ENCODE peak calls at places on chromosome 16, in eight cellular contexts. Z is stomach, L is sigmoid colon, F is HCT116, Y is upper lobe of left lung, V is transverse colon, T is Panc1, D is HepG2. A is an unnamed sample. For H3K4me1, the result is how much of the 10 kb centered on the place peaks cover.

GRCh38 chr16:24671455-24671954 is 57.9 kb upstream of the TNRC6A start:
- DNase-seq in V (no peak), D (no peak), F (no peak), Z (no peak), T (no peak), Y (no peak), L (no peak), A (no peak)

GRCh38 chr16:49442805-49443204 is 69.2 kb downstream of the C16orf78 start:
- DNase-seq in Y (no peak), V (no peak), Z (no peak), L (no peak), T (no peak), F (no peak), D (no peak), A (no peak)

GRCh38 chr16:58509256-58510096 is 5.8 kb upstream of the SETD6 start:
- DNase-seq in D (no peak), Y (no peak), V (no peak), F (no peak), T (no peak), L (peak), Z (peak), A (no peak)

GRCh38 chr16:20372696-20373095 is 20.2 kb upstream of the UMOD start:
- DNase-seq in D (no peak), Y (no peak), Z (no peak), F (no peak), L (no peak), V (no peak), T (no peak), A (no peak)

GRCh38 chr16:29231231-29231630 is 175.3 kb downstream of the NPIPB11 start:
- DNase-seq in V (no peak), F (no peak), T (no peak), D (no peak), Z (no peak), Y (peak), L (peak), A (no peak)

GRCh38 chr16:65336169-65336568 is 214.3 kb upstream of the CDH11 start:
- DNase-seq in T (no peak), F (no peak), V (no peak), Y (no peak), Z (no peak), L (no peak), D (no peak), A (peak)

GRCh38 chr16:24075929-24076716 is 180.0 kb upstream of the CACNG3 start:
- DNase-seq in Z (no peak), L (no peak), V (no peak), D (no peak), T (no peak), F (peak), Y (no peak), A (no peak)

GRCh38 chr16:19524356-19524865 is 669 bp downstream of the CCP110 start:
- DNase-seq in D (no peak), Z (no peak), Y (no peak), F (no peak), T (no peak), V (no peak), L (peak), A (no peak)

GRCh38 chr16:57044931-57045693 is 47.3 kb upstream of the CPNE2 start:
- DNase-seq in F (no peak), L (no peak), Y (no peak), V (no peak), Z (no peak), D (no peak), T (no peak), A (no peak)

GRCh38 chr16:26348095-26348494 is 656.3 kb downstream of the HS3ST4 start:
- DNase-seq in D (no peak), Z (no peak), Y (no peak), L (no peak), V (no peak), F (no peak), T (no peak), A (no peak)

GRCh38 chr16:84649511-84649861 is 1.2 kb downstream of the KLHL36 start:
- DNase-seq in F (no peak), Y (no peak), D (no peak), T (no peak), V (no peak), L (no peak), Z (no peak), A (no peak)
- H3K4me3 ChIP-seq in F (peak), Y (peak), D (peak), T (peak), V (no peak), L (peak), Z (peak), A (peak)

GRCh38 chr16:89920723-89921122 is 2.1 kb downstream of the MC1R start:
- DNase-seq in D (no peak), Z (no peak), V (no peak), Y (no peak), F (no peak), T (no peak), L (no peak), A (no peak)

GRCh38 chr16:89918453-89919347 is at the start of gene MC1R:
- DNase-seq in F (peak), Y (peak), V (no peak), L (no peak), D (peak), T (no peak), Z (no peak), A (peak)

GRCh38 chr16:89921131-89921698 is 1.9 kb upstream of the TUBB3 start:
- DNase-seq in T (no peak), D (peak), Z (no peak), Y (no peak), F (no peak), V (no peak), L (no peak), A (no peak)

GRCh38 chr16:89917773-89918452 is 749 bp upstream of the MC1R start:
- DNase-seq in T (no peak), F (peak), D (peak), Y (peak), Z (peak), V (peak), L (peak), A (peak)

GRCh38 chr16:89919535-89920406 is 1.1 kb downstream of the MC1R start:
- DNase-seq in F (no peak), D (no peak), Y (peak), V (no peak), L (no peak), Z (no peak), T (no peak), A (no peak)
- H3K4me1 ChIP-seq in F (half or more), D (half or more), Y (half or more), V (under half), L (half or more), Z (under half), T (under half), A (under half)

GRCh38 chr16:2005646-2006045 is 4.0 kb downstream of the ZNF598 start:
- DNase-seq in Y (no peak), D (no peak), V (no peak), F (no peak), L (no peak), Z (no peak), T (no peak), A (peak)
- TF ChIP-seq POLR2AphosphoS5 in Y (no peak), D (no peak), V (no peak), F (no peak), L (no peak), Z (no peak), T (no peak), A (no peak)

DNA sequence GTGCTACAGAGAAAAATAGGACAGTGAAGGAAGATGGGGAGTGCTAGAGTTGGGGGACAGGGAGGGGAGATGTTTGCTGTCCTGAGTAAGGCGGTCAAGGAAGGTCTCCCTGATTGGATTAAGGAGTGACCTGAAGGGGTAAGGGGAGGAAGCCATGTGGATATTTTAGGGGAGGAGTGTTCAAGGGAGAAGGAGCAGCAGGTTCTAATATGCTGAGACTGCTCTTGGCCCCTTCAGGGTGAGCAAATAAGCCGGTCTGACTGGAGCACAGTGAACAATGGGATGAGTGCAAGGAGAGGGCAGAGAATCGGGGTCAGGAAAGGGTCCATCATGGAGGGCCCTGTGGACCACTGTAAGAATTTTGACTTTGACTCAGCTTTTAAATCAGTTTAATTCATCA is 188.8 kb downstream of the IRX3 start:
- DNase-seq in Z (no peak), L (no peak), D (no peak), V (no peak), F (no peak), T (no peak), Y (no peak), A (no peak)
- H3K4me3 ChIP-seq in Z (no peak), L (no peak), D (no peak), V (no peak), F (no peak), T (no peak), Y (no peak), A (no peak)

DNA sequence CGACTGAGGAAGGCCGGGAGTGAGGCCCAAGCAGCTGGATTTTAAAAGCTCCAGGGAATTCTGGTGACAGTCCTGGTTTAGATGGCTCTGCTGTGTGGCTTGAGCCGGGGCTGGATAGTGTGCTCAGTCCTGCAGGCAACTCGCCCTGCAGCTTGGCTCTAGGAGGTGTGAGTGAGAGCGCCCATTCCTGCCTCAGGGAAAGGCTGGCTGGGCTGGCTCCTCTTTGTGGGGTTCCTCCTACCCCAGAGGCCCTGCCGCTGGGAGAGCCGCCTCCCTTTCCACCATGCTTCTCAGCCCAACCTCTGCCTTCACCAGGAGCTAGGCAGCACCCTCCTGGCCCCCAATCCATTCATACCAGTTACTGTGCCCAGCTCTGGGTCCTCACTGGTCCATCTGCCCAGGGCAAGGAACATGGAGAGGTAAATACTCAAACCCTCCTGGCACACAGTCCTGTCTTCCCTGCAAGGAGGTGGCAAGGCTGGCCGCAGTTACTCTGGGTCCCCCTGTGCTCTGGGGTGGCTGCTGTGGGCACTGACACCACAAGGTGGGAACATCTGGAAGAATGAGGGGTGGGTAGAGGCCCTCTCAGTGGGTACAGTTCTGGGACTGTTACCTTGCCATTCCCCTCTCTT is 47.1 kb downstream of the VAC14 start:
- DNase-seq in T (no peak), L (no peak), V (no peak), D (no peak), Y (peak), Z (no peak), F (no peak), A (no peak)
- H3K4me1 ChIP-seq in T (under half), L (under half), V (under half), D (under half), Y (under half), Z (under half), F (under half), A (under half)

GRCh38 chr16:4686497-4687210 is 6.7 kb upstream of the NUDT16L1 start:
- DNase-seq in Z (no peak), F (no peak), T (no peak), L (peak), D (no peak), Y (peak), V (no peak), A (no peak)

GRCh38 chr16:4685292-4685691 is 8.1 kb upstream of the NUDT16L1 start:
- DNase-seq in L (peak), Z (no peak), V (no peak), T (no peak), Y (no peak), F (no peak), D (no peak), A (no peak)

GRCh38 chr16:4687416-4687815 is 5.9 kb upstream of the NUDT16L1 start:
- DNase-seq in D (no peak), Y (no peak), F (no peak), Z (no peak), L (no peak), V (no peak), T (no peak), A (no peak)

GRCh38 chr16:4684763-4685162 is 8.6 kb upstream of the NUDT16L1 start:
- DNase-seq in L (peak), Y (no peak), Z (no peak), D (no peak), T (no peak), V (no peak), F (no peak), A (no peak)

DNA sequence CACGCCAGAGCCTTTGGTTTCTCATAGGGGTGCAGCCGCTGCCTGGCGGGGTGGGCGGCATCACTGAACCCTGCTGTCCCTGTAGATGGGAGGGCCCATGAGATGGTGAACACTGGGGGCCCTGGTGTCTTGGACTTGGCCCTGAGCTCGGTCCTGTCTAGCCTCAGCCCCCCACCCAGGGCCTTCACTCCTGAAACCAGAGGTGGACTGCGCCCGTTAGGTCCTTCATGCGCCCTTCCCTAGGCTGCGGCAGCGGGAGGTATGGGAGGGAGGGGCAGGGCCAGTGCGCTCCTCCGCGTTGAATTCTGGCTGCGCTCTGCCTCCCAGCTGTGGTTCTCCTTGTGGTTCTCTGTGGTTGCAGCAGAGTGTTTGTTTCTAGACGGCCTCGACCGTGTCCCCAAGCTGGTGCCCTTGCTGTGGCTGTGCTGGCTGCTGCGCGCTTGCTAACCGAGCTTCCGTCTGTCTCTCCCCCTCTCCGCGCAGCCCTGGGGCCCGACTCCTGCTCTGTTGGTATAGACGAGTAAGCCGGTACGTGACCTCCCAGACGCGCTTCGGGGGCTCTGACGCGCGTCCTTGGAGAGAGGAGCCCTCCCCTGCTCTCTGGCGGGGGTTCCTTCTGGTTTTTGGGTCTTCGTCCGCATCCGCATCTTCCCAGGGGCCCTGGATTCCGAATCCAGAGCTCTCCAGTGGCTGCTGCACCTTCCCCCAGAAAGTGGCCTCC is 7.4 kb upstream of the NUDT16L1 start:
- DNase-seq in Z (no peak), L (peak), V (no peak), Y (no peak), D (no peak), T (no peak), F (no peak), A (no peak)
- TF ChIP-seq POLR2AphosphoS5 in Z (no peak), L (no peak), V (no peak), Y (no peak), D (no peak), T (no peak), F (no peak), A (no peak)

DNA sequence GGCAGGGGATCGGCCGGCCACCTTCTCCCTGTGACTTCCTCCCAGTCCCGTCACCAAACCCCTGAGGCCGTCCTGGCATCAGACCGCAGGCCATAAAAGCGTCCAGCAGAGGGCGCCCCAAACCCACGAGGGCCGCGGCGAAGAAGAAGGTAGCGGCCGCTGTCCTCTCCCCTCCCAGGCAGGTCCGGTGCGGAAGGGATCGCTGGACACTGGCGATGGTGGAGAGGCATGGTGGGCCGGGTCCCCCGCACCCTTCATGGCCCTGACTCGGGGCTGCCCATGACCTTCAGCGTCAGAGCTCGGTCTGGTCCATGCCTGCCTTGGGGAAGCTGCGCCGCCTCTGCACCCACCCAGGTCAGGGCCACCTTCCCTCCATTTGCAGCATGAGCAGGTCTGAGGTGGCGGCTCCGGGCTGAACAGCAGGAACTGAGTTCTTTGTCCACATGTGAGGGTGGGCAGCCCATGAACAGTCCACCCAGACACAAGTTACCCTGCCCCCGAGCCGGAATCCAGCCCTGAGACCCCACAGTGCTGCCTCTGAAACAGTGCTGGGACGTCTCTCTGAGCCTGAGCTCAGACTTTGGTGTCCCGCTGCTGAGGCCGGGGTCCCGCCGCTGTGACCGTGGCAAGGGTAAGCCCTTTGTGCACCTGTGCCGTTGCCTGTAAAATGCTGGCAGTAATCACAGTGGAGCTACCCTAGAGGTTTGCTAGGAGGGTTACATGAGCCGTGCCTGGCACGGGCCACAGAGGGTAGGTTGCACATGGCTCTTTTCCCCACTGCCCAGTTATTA is 40.8 kb upstream of the CMIP start:
- DNase-seq in V (peak), Z (peak), T (peak), F (peak), L (peak), Y (peak), D (peak), A (peak)
- H3K4me3 ChIP-seq in V (no peak), Z (peak), T (peak), F (peak), L (peak), Y (no peak), D (peak), A (no peak)

GRCh38 chr16:88908307-88908706 is 41.8 kb upstream of the PABPN1L start:
- DNase-seq in L (no peak), V (no peak), F (no peak), Z (no peak), Y (peak), T (no peak), D (no peak), A (no peak)
- H3K4me1 ChIP-seq in L (under half), V (under half), F (under half), Z (under half), Y (under half), T (under half), D (under half), A (under half)

DNA sequence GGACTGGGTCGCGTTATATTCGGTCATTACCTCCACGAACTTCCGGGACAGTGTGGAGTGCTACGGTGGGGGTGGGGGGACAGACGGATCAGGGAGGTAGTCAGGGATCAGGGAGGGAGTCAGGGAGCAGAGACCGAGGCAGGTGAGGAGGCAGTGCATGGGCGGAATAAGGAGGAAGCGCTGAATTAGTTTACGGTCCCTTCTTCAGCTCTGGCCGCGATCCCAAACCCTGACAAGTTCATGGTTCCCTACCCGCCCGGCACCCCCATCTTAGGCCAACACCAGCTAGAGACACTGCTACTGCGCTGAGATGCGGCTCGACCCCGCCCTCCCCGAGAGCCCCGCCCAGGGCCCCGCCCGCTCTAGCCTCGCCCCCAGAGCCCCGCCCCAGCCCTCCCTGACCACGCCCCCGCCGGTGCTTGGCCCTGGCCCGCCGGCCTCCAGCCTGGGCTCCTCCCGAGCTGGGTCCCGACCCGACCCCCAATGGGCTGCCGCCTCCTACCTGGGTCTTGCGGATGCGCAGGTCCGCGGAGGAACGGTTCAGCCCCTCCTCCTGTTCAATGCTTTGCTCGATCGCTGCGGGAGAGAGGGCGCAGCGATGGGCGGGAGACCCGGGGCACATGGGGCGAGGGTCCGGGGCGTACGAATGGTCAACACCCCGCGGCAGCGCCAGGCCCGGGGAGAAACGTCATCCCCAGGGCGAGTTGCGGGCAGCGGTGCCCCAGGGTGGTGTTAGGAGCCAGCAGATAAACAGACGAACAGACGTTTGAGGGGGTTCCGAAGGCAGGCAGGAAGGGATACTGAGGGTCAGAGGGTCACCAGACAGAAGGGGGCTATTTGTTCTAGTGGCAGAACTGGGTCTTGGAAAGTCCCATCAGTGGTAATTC is 12.2 kb downstream of the HSD3B7 start:
- DNase-seq in T (peak), F (peak), L (peak), D (peak), V (peak), Y (peak), Z (peak), A (peak)
- TF ChIP-seq POLR2AphosphoS5 in T (peak), F (peak), L (peak), D (peak), V (peak), Y (peak), Z (peak), A (peak)

A was measured in endothelial cell of umbilical vein.